ENCODE peak calls at places on chromosomes 3 and 15, in nine cellular contexts. Z, E, Q, X, C, L, S, H and M are unnamed samples.

GRCh38 chr15:65525622-65526021 is 4.6 kb upstream of the HACD3 start:
- DNase-seq in C (no peak), Z (no peak), X (no peak), Q (no peak), E (no peak), S (peak; percentile 60), H (no peak), L (no peak), M (no peak)

GRCh38 chr15:31207246-31207645 is 105.7 kb upstream of the TRPM1 start:
- DNase-seq in C (no peak), L (no peak), E (no peak), Q (no peak), H (no peak), Z (no peak), S (no peak), X (no peak), M (no peak)

GRCh38 chr3:146334151-146334550 is 83.2 kb upstream of the PLSCR4 start:
- DNase-seq in S (no peak), L (no peak), Q (no peak), C (no peak), H (no peak), X (peak; percentile 39), Z (no peak), E (no peak), M (no peak)

GRCh38 chr15:33226559-33227181 is 32.2 kb upstream of the FMN1 start:
- DNase-seq in X (peak; percentile 68), L (peak; percentile 38), E (peak; percentile 52), Q (peak; percentile 11), Z (peak; percentile 77), H (peak; percentile 66), C (no peak), S (no peak), M (peak; percentile 56)

GRCh38 chr3:126621627-126622345 is 33.1 kb downstream of the TXNRD3 start:
- DNase-seq in Q (no peak), H (no peak), X (no peak), L (no peak), E (no peak), S (no peak), C (no peak), Z (peak; percentile 63), M (no peak)

GRCh38 chr3:118970819-118971218 is 63.8 kb downstream of the IGSF11 start:
- DNase-seq in X (no peak), C (no peak), S (no peak), L (no peak), H (no peak), Z (no peak), Q (no peak), E (no peak), M (no peak)

GRCh38 chr3:28972921-28973320 is 307.9 kb upstream of the RBMS3 start:
- DNase-seq in H (no peak), Z (no peak), C (no peak), X (no peak), L (no peak), E (no peak), S (no peak), Q (no peak), M (no peak)

GRCh38 chr15:99408236-99409096 is 157.2 kb downstream of the LRRC28 start:
- DNase-seq in L (no peak), Z (no peak), Q (no peak), X (peak; percentile 58), C (no peak), E (no peak), S (no peak), H (no peak), M (no peak)

GRCh38 chr3:152264378-152264777 is 4.4 kb upstream of the MBNL1 start:
- DNase-seq in C (no peak), X (no peak), Z (no peak), L (no peak), E (no peak), S (no peak), H (no peak), Q (no peak), M (no peak)

GRCh38 chr3:12984023-12984823 is 89.0 kb downstream of the IQSEC1 start:
- DNase-seq in L (peak; percentile 68), Z (peak; percentile 84), X (peak; percentile 82), E (no peak), S (peak; percentile 61), H (peak; percentile 83), C (no peak), Q (peak; percentile 55), M (peak; percentile 68)

GRCh38 chr15:76332796-76333195 is 3.8 kb upstream of the ISL2 start:
- DNase-seq in E (no peak), H (no peak), L (no peak), C (no peak), S (no peak), Q (no peak), X (no peak), Z (no peak), M (no peak)

GRCh38 chr15:66706225-66706732 is 4.2 kb downstream of the SMAD6 start:
- DNase-seq in H (peak; percentile 63), S (no peak), Q (no peak), Z (peak; percentile 37), L (no peak), E (no peak), C (no peak), X (peak; percentile 24), M (peak; percentile 63)

GRCh38 chr3:120780977-120781376 is 38.4 kb downstream of the GTF2E1 start:
- DNase-seq in X (no peak), L (no peak), H (peak; percentile 27), S (no peak), Z (no peak), C (no peak), Q (peak; percentile 7), E (peak; percentile 62), M (no peak)

GRCh38 chr3:168091961-168092360 is 3.8 kb downstream of the GOLIM4 start:
- DNase-seq in L (no peak), H (no peak), C (no peak), E (no peak), X (no peak), Q (no peak), Z (no peak), S (no peak), M (no peak)

GRCh38 chr3:181919375-181919774 is 207.7 kb downstream of the SOX2 start:
- DNase-seq in C (no peak), L (no peak), E (no peak), Q (no peak), S (no peak), Z (no peak), H (no peak), X (no peak), M (no peak)

GRCh38 chr3:167304077-167304476 is 76.0 kb downstream of the ZBBX start:
- DNase-seq in L (no peak), E (no peak), S (no peak), H (no peak), Z (peak; percentile 17), Q (peak; percentile 8), C (no peak), X (no peak), M (no peak)

GRCh38 chr3:55622116-55622515 is 135.0 kb upstream of the WNT5A start:
- DNase-seq in C (no peak), L (no peak), S (no peak), Q (no peak), E (no peak), H (no peak), X (no peak), Z (no peak), M (no peak)

GRCh38 chr15:41969851-41970431 is 2.4 kb downstream of the EHD4 start:
- DNase-seq in X (no peak), E (peak; percentile 74), L (no peak), Q (no peak), S (peak; percentile 31), Z (peak; percentile 80), C (no peak), H (peak; percentile 25), M (peak; percentile 31)

GRCh38 chr3:32837366-32837765 is 19.6 kb downstream of the TRIM71 start:
- DNase-seq in S (no peak), C (no peak), X (no peak), Z (no peak), Q (no peak), E (no peak), L (no peak), H (no peak), M (no peak)

DNA sequence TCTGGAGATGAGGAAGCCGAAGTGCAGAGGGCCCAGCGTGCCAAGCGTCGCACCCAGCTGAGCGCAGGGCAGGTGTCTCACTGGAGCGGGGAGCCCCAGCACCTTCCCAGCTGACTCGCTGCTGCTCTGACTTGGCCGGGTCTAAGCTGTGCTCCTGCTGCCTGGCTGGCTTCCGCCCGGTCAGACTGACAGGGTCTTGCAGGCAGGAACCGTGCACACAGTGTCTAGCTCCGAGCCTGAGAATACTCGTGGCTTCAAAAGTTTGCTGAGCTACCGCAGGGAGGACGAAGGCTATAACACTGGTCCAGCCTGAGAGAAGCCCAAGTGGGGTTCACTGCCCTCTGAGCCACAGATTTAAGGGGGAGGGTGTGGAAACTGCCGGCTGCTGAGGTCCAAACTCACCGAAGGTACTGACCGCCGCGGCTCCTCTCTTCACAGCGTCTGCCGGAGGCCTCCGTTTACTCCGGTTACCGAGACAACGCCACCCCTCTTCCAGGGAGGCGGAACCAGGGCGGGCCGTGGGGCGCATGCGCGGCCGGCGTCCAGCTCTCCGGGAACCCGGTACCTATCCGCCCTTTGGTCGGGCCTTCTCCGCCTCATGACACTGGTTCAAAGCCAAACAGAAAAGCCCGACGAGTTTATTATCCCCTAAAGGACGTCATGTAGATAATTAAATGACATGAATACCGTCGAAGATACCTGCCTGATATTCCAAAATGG is at the start of gene CFAP44:
- DNase-seq in C (peak; percentile 60), X (peak; percentile 80), E (no peak), S (peak; percentile 66), Q (peak; percentile 23), H (peak; percentile 46), Z (peak; percentile 91), L (peak; percentile 82), M (peak; percentile 18)
- H3K4me3 ChIP-seq in C (peak within 1 kb of the TSS; percentile 50), X (peak within 1 kb of the TSS; percentile 36), E (no peak within 1 kb of the TSS), S (peak within 1 kb of the TSS; percentile 49), Q (no peak within 1 kb of the TSS), H (peak within 1 kb of the TSS; percentile 38), Z (no peak within 1 kb of the TSS), L (no peak within 1 kb of the TSS), M (no peak within 1 kb of the TSS)

GRCh38 chr3:134766290-134766689 is 28.8 kb upstream of the EPHB1 start:
- DNase-seq in S (no peak), E (no peak), H (no peak), Z (no peak), X (no peak), L (no peak), C (no peak), Q (no peak), M (no peak)
- H3K4me3 ChIP-seq in S (no peak overlapping the region), E (no peak overlapping the region), H (no peak overlapping the region), Z (no peak overlapping the region), X (no peak overlapping the region), L (no peak overlapping the region), C (no peak overlapping the region), Q (no peak overlapping the region), M (no peak overlapping the region)

GRCh38 chr3:71428841-71429609 is 154.5 kb downstream of the FOXP1 start:
- DNase-seq in L (peak; percentile 57), C (no peak), X (no peak), S (peak; percentile 54), H (no peak), E (no peak), Z (no peak), Q (no peak), M (no peak)
- H3K4me3 ChIP-seq in L (no peak overlapping the region), C (no peak overlapping the region), X (no peak overlapping the region), S (peak overlapping the region; percentile 46), H (peak overlapping the region; percentile 5), E (no peak overlapping the region), Z (no peak overlapping the region), Q (no peak overlapping the region), M (no peak overlapping the region)

DNA sequence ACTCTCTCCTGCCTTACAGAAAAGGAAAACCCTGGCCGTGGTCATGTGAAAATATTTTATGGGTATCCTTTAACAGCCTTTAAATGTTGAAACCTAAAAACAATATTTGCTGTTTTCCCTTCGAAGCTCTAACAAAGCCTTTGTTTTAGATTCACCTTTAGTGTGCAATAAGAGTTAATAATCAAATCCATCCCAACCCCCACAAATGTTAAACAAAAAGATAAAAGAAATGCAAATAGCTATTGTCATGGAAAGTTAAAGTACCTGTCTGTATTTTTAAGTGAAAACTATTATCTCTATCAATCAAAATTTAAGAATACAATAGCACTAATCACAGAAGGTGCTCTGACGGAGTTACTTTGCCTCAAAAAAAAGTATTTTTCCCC is 279.3 kb downstream of the FOXP1 start:
- DNase-seq in C (no peak), L (no peak), Q (no peak), H (no peak), S (no peak), E (no peak), X (no peak), Z (no peak), M (no peak)
- H3K4me3 ChIP-seq in C (no peak overlapping the region), L (no peak overlapping the region), Q (no peak overlapping the region), H (no peak overlapping the region), S (no peak overlapping the region), E (no peak overlapping the region), X (no peak overlapping the region), Z (no peak overlapping the region), M (no peak overlapping the region)